ENCODE peak calls at places on chromosome 11, in nine cellular contexts. E, V, Q, D, P, N, U, F and M are unnamed samples.

GRCh38 chr11:133300666-133301065 is 231.6 kb downstream of the OPCML start:
- DNase-seq in N (no peak), V (no peak), Q (no peak), U (no peak), P (no peak), E (no peak), D (no peak), F (no peak), M (no peak)

GRCh38 chr11:45663486-45664375 is 1.7 kb downstream of the CHST1 start:
- DNase-seq in U (no peak), N (no peak), D (no peak), V (no peak), Q (no peak), P (no peak), E (no peak), F (peak), M (no peak)

GRCh38 chr11:70424765-70425164 is 26.4 kb downstream of the CTTN start:
- DNase-seq in N (no peak), U (no peak), V (no peak), P (no peak), F (no peak), Q (no peak), E (no peak), D (no peak), M (no peak)

GRCh38 chr11:62223095-62223494 is 14.6 kb downstream of the SCGB2A1 start:
- DNase-seq in N (no peak), D (no peak), V (no peak), P (no peak), F (peak), E (no peak), U (no peak), Q (no peak), M (no peak)

GRCh38 chr11:67572747-67573419 is 10.7 kb upstream of the GSTP1 start:
- DNase-seq in P (peak), F (peak), D (peak), N (peak), U (peak), E (peak), Q (no peak), V (no peak), M (peak)

GRCh38 chr11:6315811-6316425 is 4.4 kb downstream of the CAVIN3 start:
- DNase-seq in E (peak), F (peak), U (peak), D (peak), V (no peak), N (peak), Q (no peak), P (peak), M (peak)

GRCh38 chr11:34667810-34668582 is 47.1 kb downstream of the EHF start:
- DNase-seq in U (no peak), Q (no peak), F (no peak), D (no peak), E (no peak), P (no peak), V (no peak), N (peak), M (no peak)

GRCh38 chr11:69079891-69080290 is 31.2 kb downstream of the TPCN2 start:
- DNase-seq in N (no peak), P (no peak), F (no peak), E (no peak), U (no peak), Q (no peak), D (no peak), V (no peak), M (no peak)

GRCh38 chr11:3853935-3854659 is 1.4 kb upstream of the STIM1 start:
- DNase-seq in V (no peak), E (no peak), D (peak), F (no peak), P (peak), U (peak), Q (no peak), N (peak), M (no peak)

GRCh38 chr11:90344546-90344945 is 121.7 kb upstream of the CHORDC1 start:
- DNase-seq in D (no peak), Q (no peak), U (no peak), P (no peak), N (no peak), E (no peak), F (no peak), V (no peak), M (no peak)

GRCh38 chr11:95739108-95739507 is 50.5 kb downstream of the FAM76B start:
- DNase-seq in U (no peak), N (no peak), P (no peak), E (no peak), V (no peak), D (no peak), F (no peak), Q (no peak), M (no peak)

GRCh38 chr11:95736268-95737208 is 53.0 kb downstream of the FAM76B start:
- DNase-seq in N (no peak), U (no peak), Q (no peak), P (no peak), F (no peak), E (no peak), V (no peak), D (no peak), M (no peak)

GRCh38 chr11:95732930-95733602 is 56.5 kb downstream of the FAM76B start:
- DNase-seq in D (no peak), P (no peak), U (no peak), V (no peak), F (no peak), N (no peak), Q (no peak), E (no peak), M (no peak)

GRCh38 chr11:95729462-95729861 is 60.1 kb downstream of the FAM76B start:
- DNase-seq in E (no peak), P (no peak), F (no peak), U (no peak), D (no peak), V (no peak), Q (no peak), N (no peak), M (no peak)

GRCh38 chr11:95734009-95734572 is 55.5 kb downstream of the FAM76B start:
- DNase-seq in Q (no peak), D (no peak), P (no peak), E (peak), V (no peak), N (no peak), U (no peak), F (no peak), M (no peak)
- H3K4me3 ChIP-seq in Q (no peak), D (no peak), P (no peak), E (no peak), V (no peak), N (no peak), U (no peak), F (no peak), M (no peak)

DNA sequence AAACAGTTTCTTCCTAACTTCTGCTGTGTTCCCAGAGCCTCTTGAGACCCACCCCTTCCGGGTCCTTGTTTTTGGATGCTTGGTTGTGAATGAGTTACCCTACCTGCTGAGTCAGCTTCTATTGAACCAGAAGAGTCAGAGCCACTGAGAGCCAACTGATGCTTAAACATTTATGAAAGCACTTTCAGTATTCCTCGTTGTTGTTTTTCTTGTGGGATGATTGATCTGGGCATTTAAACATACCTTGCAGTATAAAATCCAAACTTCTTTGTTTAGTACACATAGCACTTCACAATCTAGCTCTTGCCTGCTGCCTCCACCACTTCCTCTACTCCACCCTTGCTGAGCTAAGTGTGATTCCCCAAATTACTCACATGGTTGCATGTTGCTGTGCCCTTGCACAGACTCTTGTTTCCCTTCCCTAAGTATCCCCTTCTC is 5.5 kb downstream of the PRSS23 start:
- DNase-seq in N (no peak), P (no peak), F (no peak), E (no peak), V (no peak), D (no peak), Q (no peak), U (no peak), M (no peak)
- H3K4me3 ChIP-seq in N (no peak), P (no peak), F (no peak), E (no peak), V (no peak), D (no peak), Q (no peak), U (no peak), M (no peak)

GRCh38 chr11:47498149-47498548 is 49.2 kb upstream of the RAPSN start:
- DNase-seq in U (no peak), E (no peak), F (no peak), N (no peak), P (no peak), V (no peak), Q (no peak), D (no peak), M (no peak)

GRCh38 chr11:47496808-47497207 is 47.9 kb upstream of the RAPSN start:
- DNase-seq in V (no peak), F (no peak), D (no peak), Q (no peak), P (no peak), N (no peak), U (no peak), E (no peak), M (no peak)

GRCh38 chr11:47498584-47499152 is 49.7 kb upstream of the RAPSN start:
- DNase-seq in E (no peak), D (no peak), N (no peak), V (no peak), U (no peak), P (no peak), F (no peak), Q (no peak), M (no peak)

GRCh38 chr11:47494996-47495855 is 46.3 kb upstream of the RAPSN start:
- DNase-seq in U (no peak), E (no peak), Q (peak), N (no peak), F (no peak), V (no peak), P (no peak), D (no peak), M (peak)

GRCh38 chr11:47495856-47496217 is 46.9 kb upstream of the RAPSN start:
- DNase-seq in N (no peak), Q (no peak), F (no peak), V (no peak), U (no peak), E (no peak), D (no peak), P (no peak), M (no peak)
- H3K4me3 ChIP-seq in N (no peak), Q (peak), F (no peak), V (no peak), U (no peak), E (no peak), D (no peak), P (no peak), M (no peak)

DNA sequence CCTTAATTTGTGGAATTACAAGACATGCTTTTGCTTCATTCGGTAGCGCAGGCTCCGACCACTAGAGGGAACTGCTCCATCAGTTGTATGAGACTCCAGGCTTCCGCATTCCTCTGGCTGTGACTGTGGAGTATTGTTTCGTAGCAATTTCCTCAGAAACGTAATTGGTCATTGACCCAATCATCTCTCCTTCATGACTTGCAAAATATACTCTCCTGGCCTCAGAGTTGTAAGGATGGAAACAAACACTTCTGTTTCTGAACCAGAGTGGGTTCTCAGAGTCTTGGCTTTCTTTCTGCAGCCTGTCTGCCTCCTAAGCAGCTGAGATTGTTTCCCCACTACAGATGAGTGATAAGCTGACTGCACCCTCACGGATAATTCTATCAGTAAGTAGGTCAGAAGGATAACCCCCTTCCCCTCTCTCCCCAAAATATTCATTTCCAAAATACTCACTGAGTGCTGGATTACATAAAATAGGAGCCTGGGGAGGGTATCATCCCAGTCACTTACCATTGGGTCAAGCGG is 146.8 kb upstream of the ZC3H12C start:
- DNase-seq in V (peak), E (peak), N (peak), U (peak), D (peak), F (peak), Q (peak), P (peak), M (peak)
- H3K4me3 ChIP-seq in V (peak), E (no peak), N (no peak), U (no peak), D (no peak), F (peak), Q (peak), P (peak), M (peak)

DNA sequence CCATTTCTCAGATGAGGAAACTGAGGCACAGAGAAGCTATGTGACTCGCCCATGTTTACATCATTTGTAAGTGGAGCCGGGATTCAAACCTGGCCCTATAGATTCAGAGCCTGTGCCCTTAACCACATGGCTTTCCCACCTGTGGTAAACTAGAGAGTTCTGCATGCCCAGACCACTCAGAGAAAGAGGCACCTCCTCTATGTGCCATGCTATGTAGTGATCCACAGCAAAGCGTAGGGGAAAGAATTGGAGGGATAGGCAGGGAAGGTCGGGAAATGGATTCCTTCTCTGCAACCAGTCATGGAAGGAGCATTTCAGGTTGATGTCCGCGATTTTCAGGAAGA is 15.4 kb upstream of the POU2AF2 start:
- DNase-seq in E (no peak), F (no peak), N (no peak), V (no peak), D (no peak), P (no peak), U (no peak), Q (no peak), M (no peak)
- H3K4me3 ChIP-seq in E (no peak), F (no peak), N (no peak), V (no peak), D (no peak), P (peak), U (no peak), Q (peak), M (peak)

DNA sequence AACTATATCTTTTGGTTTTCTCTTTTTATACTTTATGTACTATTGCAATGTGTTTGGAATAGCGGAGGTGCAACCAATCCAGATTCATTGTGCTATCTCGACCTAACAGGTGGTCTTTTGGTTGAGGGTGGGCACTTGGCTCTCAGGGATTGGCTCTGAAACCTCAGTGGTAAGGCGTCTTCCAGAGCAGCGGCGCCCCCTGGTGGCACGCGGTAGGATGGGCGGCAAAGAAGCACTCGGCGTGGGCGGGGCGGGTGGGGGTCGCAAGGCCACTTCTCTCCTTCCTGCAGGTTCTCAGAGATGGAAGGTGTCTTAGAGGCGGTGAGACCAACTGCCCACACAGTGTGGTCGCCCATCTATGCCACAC is 19.2 kb upstream of the PLET1 start:
- DNase-seq in Q (no peak), E (peak), D (peak), V (no peak), F (peak), U (peak), N (peak), P (peak), M (peak)
- H3K4me3 ChIP-seq in Q (peak), E (peak), D (peak), V (peak), F (peak), U (no peak), N (peak), P (peak), M (peak)

DNA sequence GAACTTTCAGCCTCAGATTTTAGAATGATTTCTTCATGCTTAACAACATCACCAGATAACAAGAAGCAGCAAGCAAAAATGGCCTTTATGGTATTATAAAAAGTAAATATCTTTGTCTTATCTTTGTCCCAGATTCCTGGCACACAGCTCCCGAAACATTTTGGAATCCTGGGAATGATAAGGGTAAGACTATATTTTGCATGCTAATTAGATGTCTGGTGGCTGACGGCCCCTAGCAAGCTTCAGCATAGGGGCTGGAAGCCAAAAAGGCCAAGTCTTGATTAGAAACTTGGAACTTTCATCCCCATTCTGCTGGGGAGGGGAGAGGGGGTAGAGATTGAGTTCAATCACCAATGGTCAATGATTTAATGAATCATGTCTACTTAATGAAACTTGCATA is 38.3 kb upstream of the EED start:
- DNase-seq in Q (no peak), E (no peak), D (no peak), V (no peak), P (no peak), F (no peak), U (no peak), N (no peak), M (no peak)
- H3K4me3 ChIP-seq in Q (no peak), E (no peak), D (no peak), V (no peak), P (no peak), F (no peak), U (no peak), N (no peak), M (no peak)

GRCh38 chr11:132171031-132171430 is 800.6 kb downstream of the NTM start:
- DNase-seq in P (no peak), D (no peak), F (no peak), U (no peak), E (no peak), N (no peak), Q (no peak), V (no peak), M (no peak)

GRCh38 chr11:132168326-132168725 is 797.9 kb downstream of the NTM start:
- DNase-seq in P (no peak), F (no peak), U (no peak), D (no peak), V (no peak), N (no peak), Q (no peak), E (no peak), M (no peak)
- H3K4me3 ChIP-seq in P (no peak), F (no peak), U (no peak), D (no peak), V (no peak), N (no peak), Q (no peak), E (no peak), M (no peak)